ENCODE peak calls at places on chromosomes 13 and 19, in four cellular contexts. One of them, this sample, is unnamed.

GRCh38 chr13:21014666-21015170 is 46.7 kb downstream of the LATS2 start:
- DNase-seq in H1: no peak
- DNase-seq in HCT116: no peak
- DNase-seq in HepG2: peak
- DNase-seq in this sample: no peak

GRCh38 chr13:74974234-74974879 is 507.6 kb downstream of the TBC1D4 start:
- DNase-seq in H1: no peak
- DNase-seq in HCT116: no peak
- DNase-seq in HepG2: no peak
- DNase-seq in this sample: no peak

GRCh38 chr19:48739835-48740704 is at the start of gene RASIP1:
- DNase-seq in H1: no peak
- DNase-seq in HCT116: no peak
- DNase-seq in HepG2: no peak
- DNase-seq in this sample: no peak

GRCh38 chr13:22218784-22219183 is 547.9 kb downstream of the FGF9 start:
- DNase-seq in H1: no peak
- DNase-seq in HCT116: no peak
- DNase-seq in HepG2: no peak
- DNase-seq in this sample: peak

GRCh38 chr13:77339408-77339807 is 12.5 kb upstream of the MYCBP2 start:
- DNase-seq in H1: no peak
- DNase-seq in HCT116: no peak
- DNase-seq in HepG2: no peak
- DNase-seq in this sample: no peak

GRCh38 chr13:25990801-25991200 is 61.0 kb downstream of the SHISA2 start:
- DNase-seq in H1: peak
- DNase-seq in HCT116: no peak
- DNase-seq in HepG2: no peak
- DNase-seq in this sample: no peak

GRCh38 chr19:45098521-45099464 is 5.8 kb downstream of the PPP1R37 start:
- DNase-seq in H1: no peak
- DNase-seq in HCT116: no peak
- DNase-seq in HepG2: peak
- DNase-seq in this sample: no peak

GRCh38 chr13:44108345-44108858 is 228.7 kb downstream of the LACC1 start:
- DNase-seq in H1: no peak
- DNase-seq in HCT116: no peak
- DNase-seq in HepG2: peak
- DNase-seq in this sample: peak

GRCh38 chr19:20078696-20079095 is 896 bp downstream of the ZNF90 start:
- DNase-seq in H1: no peak
- DNase-seq in HCT116: no peak
- DNase-seq in HepG2: no peak
- DNase-seq in this sample: peak

GRCh38 chr19:13633109-13633508 is 126.8 kb upstream of the CACNA1A start:
- DNase-seq in H1: no peak
- DNase-seq in HCT116: no peak
- DNase-seq in HepG2: peak
- DNase-seq in this sample: peak

GRCh38 chr13:40064723-40065122 is 409.3 kb downstream of the COG6 start:
- DNase-seq in H1: no peak
- DNase-seq in HCT116: no peak
- DNase-seq in HepG2: no peak
- DNase-seq in this sample: no peak

GRCh38 chr13:30429721-30430694 is 7.7 kb downstream of the UBE2L5 start:
- DNase-seq in H1: no peak
- DNase-seq in HCT116: peak
- DNase-seq in HepG2: no peak
- DNase-seq in this sample: no peak

GRCh38 chr19:54436561-54437229 is 12.3 kb upstream of the LENG8 start:
- DNase-seq in H1: no peak
- DNase-seq in HCT116: no peak
- DNase-seq in HepG2: no peak
- DNase-seq in this sample: no peak

GRCh38 chr19:54439174-54439851 is 9.7 kb upstream of the LENG8 start:
- DNase-seq in H1: no peak
- DNase-seq in HCT116: no peak
- DNase-seq in HepG2: peak
- DNase-seq in this sample: peak

GRCh38 chr19:54436031-54436523 is 12.9 kb upstream of the LENG8 start:
- DNase-seq in H1: no peak
- DNase-seq in HCT116: no peak
- DNase-seq in HepG2: no peak
- DNase-seq in this sample: no peak

GRCh38 chr19:54444737-54445136 is 4.3 kb upstream of the LENG8 start:
- DNase-seq in H1: no peak
- DNase-seq in HCT116: no peak
- DNase-seq in HepG2: no peak
- DNase-seq in this sample: no peak

DNA sequence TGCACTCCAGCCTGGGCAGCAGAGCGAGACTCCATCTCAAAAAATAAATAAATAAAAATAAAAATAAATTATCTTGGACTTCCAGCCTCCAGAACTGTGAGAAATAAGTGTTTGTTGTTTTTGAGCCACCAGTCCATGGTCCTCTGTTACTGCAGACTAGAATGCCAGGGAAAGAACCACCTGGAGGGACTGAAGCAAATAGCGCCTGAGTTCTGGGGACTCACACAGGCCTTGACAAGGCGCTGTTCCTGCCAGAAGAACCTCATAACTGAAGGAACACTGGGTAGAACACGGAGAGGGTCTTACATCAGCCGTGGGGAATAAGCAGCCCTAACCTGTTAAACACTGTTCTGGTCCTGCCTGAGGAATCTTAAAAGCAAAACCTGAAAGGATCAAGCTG is 8.4 kb upstream of the LENG8 start:
- DNase-seq in H1: no peak
- DNase-seq in HCT116: no peak
- DNase-seq in HepG2: no peak
- DNase-seq in this sample: no peak
- TF ChIP-seq JUND in H1: no peak
- TF ChIP-seq JUND in HCT116: no peak
- TF ChIP-seq JUND in HepG2: no peak
- TF ChIP-seq JUND in this sample: no peak

GRCh38 chr13:101139076-101139475 is 277.2 kb downstream of the NALCN start:
- DNase-seq in H1: no peak
- DNase-seq in HCT116: no peak
- DNase-seq in HepG2: no peak
- DNase-seq in this sample: no peak
- TF ChIP-seq JUND in H1: no peak
- TF ChIP-seq JUND in HCT116: no peak
- TF ChIP-seq JUND in HepG2: no peak
- TF ChIP-seq JUND in this sample: no peak

DNA sequence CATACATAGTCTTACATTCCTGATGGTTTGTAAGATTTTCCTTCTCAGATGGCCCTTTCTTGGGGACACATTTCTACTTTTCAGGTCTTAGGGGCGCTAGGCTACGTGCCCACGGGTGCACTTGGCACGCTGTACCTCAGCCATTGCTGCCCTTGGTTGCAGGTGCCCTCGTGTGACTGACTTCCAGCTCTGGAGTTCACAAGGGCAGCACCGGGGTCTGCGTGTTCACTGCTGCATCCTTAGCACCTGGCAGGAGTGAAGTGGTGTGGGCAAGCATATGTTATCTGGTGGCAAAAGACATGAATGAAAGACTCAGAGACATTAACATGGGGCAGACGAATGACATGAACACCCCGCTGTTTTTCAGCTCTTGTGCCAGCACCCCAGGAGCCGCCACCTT is 13.3 kb upstream of the WDR88 start:
- DNase-seq in H1: no peak
- DNase-seq in HCT116: no peak
- DNase-seq in HepG2: no peak
- DNase-seq in this sample: no peak
- TF ChIP-seq JUND in H1: no peak
- TF ChIP-seq JUND in HCT116: no peak
- TF ChIP-seq JUND in HepG2: no peak
- TF ChIP-seq JUND in this sample: no peak

GRCh38 chr13:57640582-57640981 is 9.0 kb downstream of the PCDH17 start:
- DNase-seq in H1: no peak
- DNase-seq in HCT116: no peak
- DNase-seq in HepG2: no peak
- DNase-seq in this sample: no peak
- TF ChIP-seq JUND in H1: no peak
- TF ChIP-seq JUND in HCT116: no peak
- TF ChIP-seq JUND in HepG2: no peak
- TF ChIP-seq JUND in this sample: no peak

GRCh38 chr19:58089846-58090245 is 8.2 kb downstream of the ZSCAN18 start:
- DNase-seq in H1: no peak
- DNase-seq in HCT116: no peak
- DNase-seq in HepG2: no peak
- DNase-seq in this sample: no peak
- TF ChIP-seq JUND in H1: no peak
- TF ChIP-seq JUND in HCT116: no peak
- TF ChIP-seq JUND in HepG2: no peak
- TF ChIP-seq JUND in this sample: no peak

DNA sequence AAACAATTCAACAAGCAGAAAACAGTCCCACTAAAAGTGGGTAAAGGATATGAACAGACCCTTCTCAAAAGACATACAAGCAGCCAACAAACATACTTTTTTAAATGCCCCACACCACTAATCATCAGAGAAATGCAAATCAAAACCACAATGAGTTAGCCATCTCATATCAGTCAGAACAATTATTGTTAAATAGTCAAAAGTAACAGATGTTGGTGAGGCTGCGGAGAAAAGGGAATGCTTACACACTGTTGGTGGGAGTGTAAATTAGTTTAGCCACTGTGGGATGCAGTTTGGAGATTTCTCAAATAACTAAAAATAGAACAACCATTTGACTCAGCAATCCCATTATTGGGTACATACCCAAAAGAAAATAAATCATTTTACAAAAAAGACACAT is 8.7 kb downstream of the ZNF529 start:
- DNase-seq in H1: no peak
- DNase-seq in HCT116: no peak
- DNase-seq in HepG2: no peak
- DNase-seq in this sample: no peak
- TF ChIP-seq JUND in H1: no peak
- TF ChIP-seq JUND in HCT116: no peak
- TF ChIP-seq JUND in HepG2: no peak
- TF ChIP-seq JUND in this sample: no peak

DNA sequence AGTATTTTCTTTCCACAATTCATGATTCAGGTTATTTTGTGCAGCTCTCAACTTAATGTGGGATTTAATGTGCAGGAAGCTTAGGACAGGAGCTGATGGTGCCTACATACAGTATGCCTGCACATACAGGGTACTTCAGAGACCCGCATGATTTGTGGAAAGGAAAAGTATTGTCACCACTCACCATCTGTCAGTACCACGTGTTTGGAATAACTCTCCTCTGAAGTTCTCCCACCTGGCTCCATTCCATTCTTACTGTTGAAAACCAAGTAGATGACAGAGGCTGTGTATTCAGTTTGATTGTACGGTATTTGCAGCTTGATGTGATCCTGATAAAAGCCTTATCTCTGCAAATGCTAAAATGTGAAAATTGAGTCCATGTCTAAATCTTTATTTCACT is 85.7 kb downstream of the ZAR1L start:
- DNase-seq in H1: no peak
- DNase-seq in HCT116: no peak
- DNase-seq in HepG2: no peak
- DNase-seq in this sample: no peak
- TF ChIP-seq JUND in H1: no peak
- TF ChIP-seq JUND in HCT116: no peak
- TF ChIP-seq JUND in HepG2: no peak
- TF ChIP-seq JUND in this sample: no peak

GRCh38 chr19:1672038-1672768 is 19.8 kb upstream of the TCF3 start:
- DNase-seq in H1: no peak
- DNase-seq in HCT116: no peak
- DNase-seq in HepG2: no peak
- DNase-seq in this sample: peak
- TF ChIP-seq JUND in H1: no peak
- TF ChIP-seq JUND in HCT116: no peak
- TF ChIP-seq JUND in HepG2: no peak
- TF ChIP-seq JUND in this sample: no peak

This sample was measured in T47D.